ENCODE peak calls at places on chromosomes 5 and 9, in nine cellular contexts. Z, N, L, B, V, G, O, X and J are unnamed samples.

GRCh38 chr9:114505187-114506081 is at the start of gene WHRN:
- DNase-seq in Z (peak; percentile 84), L (peak; percentile 88), N (peak; percentile 91), B (peak; percentile 92), X (peak; percentile 46), O (peak; percentile 90), G (no peak), V (peak; percentile 44), J (peak; percentile 96)

GRCh38 chr9:33372900-33373299 is 29.5 kb downstream of the AQP7 start:
- DNase-seq in B (no peak), L (no peak), V (no peak), N (no peak), Z (no peak), X (no peak), G (no peak), O (no peak), J (no peak)

GRCh38 chr5:172521338-172521932 is 67.1 kb upstream of the SH3PXD2B start:
- DNase-seq in N (no peak), G (no peak), X (no peak), L (no peak), Z (no peak), V (no peak), O (no peak), B (no peak), J (no peak)

GRCh38 chr5:60492958-60493357 is 207.0 kb downstream of the DEPDC1B start:
- DNase-seq in X (no peak), L (no peak), V (no peak), G (no peak), Z (no peak), B (no peak), O (peak; percentile 53), N (peak; percentile 55), J (no peak)

GRCh38 chr5:45695680-45696093 is 493 bp downstream of the HCN1 start:
- DNase-seq in V (no peak), G (no peak), B (no peak), N (no peak), X (no peak), Z (no peak), O (no peak), L (no peak), J (no peak)

GRCh38 chr5:55232194-55232984 is 1.0 kb downstream of the CCNO start:
- DNase-seq in L (no peak), O (peak; percentile 57), B (peak; percentile 24), G (no peak), V (no peak), N (no peak), Z (no peak), X (no peak), J (peak; percentile 55)

GRCh38 chr5:177966839-177967167 is 29.2 kb downstream of the PROP1 start:
- DNase-seq in O (no peak), G (no peak), N (no peak), L (no peak), Z (no peak), B (no peak), V (no peak), X (no peak), J (no peak)

GRCh38 chr9:112487799-112488345 is 1.2 kb downstream of the KIAA1958 start:
- DNase-seq in X (no peak), Z (no peak), B (no peak), V (no peak), L (no peak), N (no peak), G (no peak), O (peak; percentile 10), J (peak; percentile 39)

GRCh38 chr9:38079410-38080105 is 10.5 kb upstream of the SHB start:
- DNase-seq in B (no peak), N (no peak), G (no peak), X (no peak), L (no peak), O (peak; percentile 72), Z (no peak), V (peak; percentile 25), J (peak; percentile 74)

GRCh38 chr9:14766299-14766698 is 43.8 kb upstream of the CER1 start:
- DNase-seq in G (no peak), L (no peak), Z (no peak), X (no peak), N (peak; percentile 15), V (no peak), O (no peak), B (no peak), J (no peak)

GRCh38 chr5:142597546-142598337 is 88.1 kb downstream of the FGF1 start:
- DNase-seq in N (peak; percentile 77), G (peak; percentile 55), L (no peak), X (no peak), B (no peak), V (peak; percentile 58), O (peak; percentile 84), Z (no peak), J (peak; percentile 87)

GRCh38 chr9:21770877-21771560 is 31.4 kb upstream of the MTAP start:
- DNase-seq in B (no peak), L (no peak), G (peak; percentile 77), O (peak; percentile 72), X (no peak), V (peak; percentile 81), Z (no peak), N (peak; percentile 84), J (peak; percentile 66)

GRCh38 chr5:10666531-10667305 is 94.3 kb downstream of the DAP start:
- DNase-seq in V (no peak), G (no peak), N (no peak), L (no peak), Z (no peak), O (no peak), X (no peak), B (no peak), J (no peak)

GRCh38 chr5:132427285-132428146 is 58.0 kb downstream of the SLC22A5 start:
- DNase-seq in Z (peak; percentile 51), N (no peak), G (no peak), O (no peak), L (no peak), B (peak; percentile 4), V (no peak), X (peak; percentile 84), J (no peak)

GRCh38 chr9:136700959-136701664 is 11.3 kb upstream of the DIPK1B start:
- DNase-seq in V (no peak), Z (no peak), O (no peak), G (no peak), B (no peak), X (no peak), N (no peak), L (peak; percentile 54), J (no peak)

GRCh38 chr5:166722939-166723338 is 1568.5 kb upstream of the WWC1 start:
- DNase-seq in N (no peak), O (no peak), G (peak; percentile 65), X (no peak), V (peak; percentile 82), L (no peak), B (no peak), Z (no peak), J (no peak)